ENCODE peak calls at places on chromosomes 13 and 19, in five cellular contexts. One of them, this sample, is unnamed.

GRCh38 chr19:33890569-33890968 is 93.9 kb downstream of the KCTD15 start:
- DNase-seq in hepatocyte: no peak
- DNase-seq in transverse colon: no peak
- DNase-seq in naive thymus-derived CD4-positive, alpha-beta T cell: no peak
- DNase-seq in ovary: no peak
- DNase-seq in this sample: no peak

GRCh38 chr13:112770504-112770903 is 80.7 kb downstream of the ATP11A start:
- DNase-seq in hepatocyte: no peak
- DNase-seq in transverse colon: no peak
- DNase-seq in naive thymus-derived CD4-positive, alpha-beta T cell: no peak
- DNase-seq in ovary: no peak
- DNase-seq in this sample: no peak

GRCh38 chr13:83350569-83350968 is 531.7 kb downstream of the SLITRK1 start:
- DNase-seq in hepatocyte: no peak
- DNase-seq in transverse colon: no peak
- DNase-seq in naive thymus-derived CD4-positive, alpha-beta T cell: no peak
- DNase-seq in ovary: no peak
- DNase-seq in this sample: peak; percentile 17

GRCh38 chr13:101941095-101941777 is 460.6 kb downstream of the FGF14 start:
- DNase-seq in hepatocyte: no peak
- DNase-seq in transverse colon: no peak
- DNase-seq in naive thymus-derived CD4-positive, alpha-beta T cell: no peak
- DNase-seq in ovary: no peak
- DNase-seq in this sample: peak; percentile 69

GRCh38 chr13:20609145-20609544 is 42.2 kb downstream of the IFT88 start:
- DNase-seq in hepatocyte: no peak
- DNase-seq in transverse colon: no peak
- DNase-seq in naive thymus-derived CD4-positive, alpha-beta T cell: no peak
- DNase-seq in ovary: no peak
- DNase-seq in this sample: no peak

GRCh38 chr13:95643471-95643813 is 1.1 kb downstream of the DZIP1 start:
- DNase-seq in hepatocyte: peak; percentile 16
- DNase-seq in transverse colon: no peak
- DNase-seq in naive thymus-derived CD4-positive, alpha-beta T cell: no peak
- DNase-seq in ovary: peak; percentile 9
- DNase-seq in this sample: no peak

GRCh38 chr13:108895220-108895704 is 265.9 kb downstream of the MYO16 start:
- DNase-seq in hepatocyte: peak; percentile 72
- DNase-seq in transverse colon: no peak
- DNase-seq in naive thymus-derived CD4-positive, alpha-beta T cell: peak; percentile 25
- DNase-seq in ovary: no peak
- DNase-seq in this sample: peak; percentile 74

GRCh38 chr13:41696163-41697003 is 239.0 kb downstream of the RGCC start:
- DNase-seq in hepatocyte: peak; percentile 60
- DNase-seq in transverse colon: no peak
- DNase-seq in naive thymus-derived CD4-positive, alpha-beta T cell: no peak
- DNase-seq in ovary: no peak
- DNase-seq in this sample: peak; percentile 52

GRCh38 chr13:33379597-33379996 is 94.0 kb upstream of the STARD13 start:
- DNase-seq in hepatocyte: no peak
- DNase-seq in transverse colon: no peak
- DNase-seq in naive thymus-derived CD4-positive, alpha-beta T cell: no peak
- DNase-seq in ovary: no peak
- DNase-seq in this sample: no peak

GRCh38 chr13:102863590-102863989 is 17.8 kb downstream of the ERCC5 start:
- DNase-seq in hepatocyte: no peak
- DNase-seq in transverse colon: no peak
- DNase-seq in naive thymus-derived CD4-positive, alpha-beta T cell: no peak
- DNase-seq in ovary: no peak
- DNase-seq in this sample: no peak

GRCh38 chr19:47447470-47448359 is 24.0 kb downstream of the SLC8A2 start:
- DNase-seq in hepatocyte: peak; percentile 71
- DNase-seq in transverse colon: peak; percentile 41
- DNase-seq in naive thymus-derived CD4-positive, alpha-beta T cell: peak; percentile 54
- DNase-seq in ovary: peak; percentile 16
- DNase-seq in this sample: peak; percentile 79

GRCh38 chr19:54525636-54526035 is 23.0 kb downstream of the LAIR2 start:
- DNase-seq in hepatocyte: no peak
- DNase-seq in transverse colon: no peak
- DNase-seq in naive thymus-derived CD4-positive, alpha-beta T cell: no peak
- DNase-seq in ovary: no peak
- DNase-seq in this sample: no peak

GRCh38 chr19:54521022-54521859 is 18.6 kb downstream of the LAIR2 start:
- DNase-seq in hepatocyte: no peak
- DNase-seq in transverse colon: no peak
- DNase-seq in naive thymus-derived CD4-positive, alpha-beta T cell: no peak
- DNase-seq in ovary: no peak
- DNase-seq in this sample: no peak

GRCh38 chr19:54523403-54523802 is 20.8 kb downstream of the LAIR2 start:
- DNase-seq in hepatocyte: no peak
- DNase-seq in transverse colon: no peak
- DNase-seq in naive thymus-derived CD4-positive, alpha-beta T cell: no peak
- DNase-seq in ovary: no peak
- DNase-seq in this sample: peak; percentile 33

GRCh38 chr19:54518844-54519243 is 16.2 kb downstream of the LAIR2 start:
- DNase-seq in hepatocyte: no peak
- DNase-seq in transverse colon: no peak
- DNase-seq in naive thymus-derived CD4-positive, alpha-beta T cell: no peak
- DNase-seq in ovary: no peak
- DNase-seq in this sample: no peak

DNA sequence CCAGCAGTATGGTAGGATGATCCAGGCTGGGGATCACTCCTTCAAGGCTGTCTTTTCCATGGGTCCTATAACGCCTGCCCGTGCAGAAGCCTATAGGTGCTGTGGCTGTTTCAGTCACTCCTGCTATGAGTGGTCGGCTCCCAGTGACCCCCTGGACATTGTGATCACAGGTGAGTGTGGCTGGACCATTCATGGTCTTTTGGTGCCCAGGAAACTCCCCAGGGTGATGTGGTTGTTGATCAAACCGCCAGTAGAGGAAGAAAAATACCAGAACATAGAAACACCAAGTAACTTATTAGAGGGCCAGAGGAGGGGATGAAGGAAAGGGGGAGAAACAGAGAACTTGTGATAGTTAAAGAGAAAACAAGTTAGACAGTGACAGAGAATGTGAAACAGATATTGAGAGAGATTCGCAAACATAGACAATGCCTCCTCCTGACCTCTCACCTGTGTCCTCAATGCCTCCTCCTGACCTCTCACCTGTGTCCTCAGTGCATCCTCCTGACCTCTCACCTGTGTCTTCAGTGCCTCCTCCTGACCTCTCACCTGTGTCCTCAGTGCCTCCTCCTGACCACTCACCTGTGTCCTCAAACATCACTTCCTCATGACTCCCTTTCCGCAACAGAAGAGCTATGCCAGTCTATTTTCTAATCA is 19.4 kb downstream of the LAIR2 start:
- DNase-seq in hepatocyte: no peak
- DNase-seq in transverse colon: no peak
- DNase-seq in naive thymus-derived CD4-positive, alpha-beta T cell: no peak
- DNase-seq in ovary: no peak
- DNase-seq in this sample: no peak
- H3K9me3 ChIP-seq in hepatocyte: no peaks in the 10 kb centered on the region
- H3K9me3 ChIP-seq in transverse colon: no peaks in the 10 kb centered on the region
- H3K9me3 ChIP-seq in naive thymus-derived CD4-positive, alpha-beta T cell: no peaks in the 10 kb centered on the region
- H3K9me3 ChIP-seq in ovary: no peaks in the 10 kb centered on the region
- H3K9me3 ChIP-seq in this sample: no peaks in the 10 kb centered on the region

DNA sequence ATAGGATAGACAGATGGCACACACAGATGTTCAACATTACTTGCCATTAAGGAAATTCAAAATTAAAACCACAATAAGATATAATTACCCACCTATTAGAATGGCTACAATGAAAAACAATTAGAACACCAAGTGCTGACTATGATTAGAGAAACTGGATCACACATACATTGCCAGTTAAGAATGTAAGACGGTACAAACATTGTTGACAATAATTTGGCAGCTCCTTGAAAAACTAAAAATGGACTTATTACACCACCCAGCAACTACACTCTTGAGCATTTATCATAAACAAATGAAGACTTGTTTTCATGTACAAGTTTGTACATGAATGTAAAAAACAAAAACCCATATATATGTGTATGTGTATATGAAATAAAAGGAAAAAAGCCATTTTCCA is 13.7 kb downstream of the ZNF461 start:
- DNase-seq in hepatocyte: no peak
- DNase-seq in transverse colon: no peak
- DNase-seq in naive thymus-derived CD4-positive, alpha-beta T cell: no peak
- DNase-seq in ovary: no peak
- DNase-seq in this sample: no peak
- H3K9me3 ChIP-seq in hepatocyte: peaks cover 61% of the 10 kb centered on the region
- H3K9me3 ChIP-seq in transverse colon: peaks cover 93% of the 10 kb centered on the region
- H3K9me3 ChIP-seq in naive thymus-derived CD4-positive, alpha-beta T cell: peaks cover 16% of the 10 kb centered on the region
- H3K9me3 ChIP-seq in ovary: peaks cover 4% of the 10 kb centered on the region
- H3K9me3 ChIP-seq in this sample: peaks cover 39% of the 10 kb centered on the region

DNA sequence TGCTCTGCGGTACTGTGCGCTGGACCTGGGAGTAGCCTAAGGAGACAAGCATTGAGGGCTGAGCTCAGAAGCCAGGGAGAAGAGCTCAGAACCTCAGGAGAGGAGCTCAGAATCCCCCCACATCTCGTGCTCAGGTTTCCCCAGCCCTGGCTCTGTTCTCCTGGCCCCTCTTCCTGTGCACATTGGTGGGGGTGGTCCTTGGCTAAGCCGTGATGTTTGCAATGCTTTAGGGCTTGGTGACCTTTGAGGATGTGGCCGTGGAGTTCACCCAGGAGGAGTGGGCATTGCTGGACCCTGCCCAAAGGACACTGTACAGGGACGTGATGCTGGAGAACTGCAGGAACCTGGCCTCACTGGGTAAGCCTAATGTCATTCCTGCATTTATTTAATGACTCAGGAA is 6.6 kb downstream of the ZNF557 start:
- DNase-seq in hepatocyte: no peak
- DNase-seq in transverse colon: no peak
- DNase-seq in naive thymus-derived CD4-positive, alpha-beta T cell: no peak
- DNase-seq in ovary: no peak
- DNase-seq in this sample: no peak
- H3K9me3 ChIP-seq in hepatocyte: peaks cover 38% of the 10 kb centered on the region
- H3K9me3 ChIP-seq in transverse colon: peaks cover 52% of the 10 kb centered on the region
- H3K9me3 ChIP-seq in naive thymus-derived CD4-positive, alpha-beta T cell: peaks cover 25% of the 10 kb centered on the region
- H3K9me3 ChIP-seq in ovary: no peaks in the 10 kb centered on the region
- H3K9me3 ChIP-seq in this sample: peaks cover 42% of the 10 kb centered on the region

GRCh38 chr19:54725321-54725720 is 1.1 kb downstream of the KIR3DL3 start:
- DNase-seq in hepatocyte: no peak
- DNase-seq in transverse colon: no peak
- DNase-seq in naive thymus-derived CD4-positive, alpha-beta T cell: no peak
- DNase-seq in ovary: no peak
- DNase-seq in this sample: no peak

GRCh38 chr19:54728167-54728566 is 3.9 kb downstream of the KIR3DL3 start:
- DNase-seq in hepatocyte: no peak
- DNase-seq in transverse colon: no peak
- DNase-seq in naive thymus-derived CD4-positive, alpha-beta T cell: no peak
- DNase-seq in ovary: no peak
- DNase-seq in this sample: no peak

GRCh38 chr19:54727562-54727961 is 3.3 kb downstream of the KIR3DL3 start:
- DNase-seq in hepatocyte: no peak
- DNase-seq in transverse colon: no peak
- DNase-seq in naive thymus-derived CD4-positive, alpha-beta T cell: no peak
- DNase-seq in ovary: no peak
- DNase-seq in this sample: no peak

GRCh38 chr19:54724644-54725043 is 402 bp downstream of the KIR3DL3 start:
- DNase-seq in hepatocyte: no peak
- DNase-seq in transverse colon: no peak
- DNase-seq in naive thymus-derived CD4-positive, alpha-beta T cell: no peak
- DNase-seq in ovary: no peak
- DNase-seq in this sample: no peak

GRCh38 chr19:54724142-54724541 is at the start of gene KIR3DL3:
- DNase-seq in hepatocyte: no peak
- DNase-seq in transverse colon: no peak
- DNase-seq in naive thymus-derived CD4-positive, alpha-beta T cell: no peak
- DNase-seq in ovary: no peak
- DNase-seq in this sample: no peak
- H3K9me3 ChIP-seq in hepatocyte: peaks cover 4% of the 10 kb centered on the region
- H3K9me3 ChIP-seq in transverse colon: peaks cover 21% of the 10 kb centered on the region
- H3K9me3 ChIP-seq in naive thymus-derived CD4-positive, alpha-beta T cell: no peaks in the 10 kb centered on the region
- H3K9me3 ChIP-seq in ovary: no peaks in the 10 kb centered on the region
- H3K9me3 ChIP-seq in this sample: peaks cover 20% of the 10 kb centered on the region